ENCODE peak calls at places on chromosome 12, in ten cellular contexts. F is A549, Z is K562, B is spleen, L is adrenal gland, Q is body of pancreas, O is Peyer's patch, V is ovary, P is upper lobe of left lung, U is stomach. D is an unnamed sample. For H3K4me1, the result is how much of the 10 kb centered on the place peaks cover.

GRCh38 chr12:52244615-52244994 is 11.6 kb downstream of the KRT7 start:
- DNase-seq in F (peak), Z (no peak), B (peak), L (no peak), Q (no peak), O (no peak), V (no peak), P (no peak), U (no peak), D (no peak)

GRCh38 chr12:52093346-52093745 is 13.8 kb downstream of the SMIM41 start:
- DNase-seq in F (no peak), Z (no peak), B (peak), L (no peak), Q (peak), O (no peak), V (no peak), P (no peak), U (peak), D (no peak)

GRCh38 chr12:75177997-75178396 is 31.6 kb downstream of the KCNC2 start:
- DNase-seq in F (peak), Z (no peak), B (no peak), L (no peak), Q (no peak), O (no peak), V (no peak), P (no peak), U (no peak), D (no peak)

GRCh38 chr12:65839027-65839426 is 14.7 kb downstream of the HMGA2 start:
- DNase-seq in F (no peak), Z (no peak), B (no peak), L (no peak), Q (no peak), O (no peak), V (no peak), P (no peak), U (no peak), D (no peak)

GRCh38 chr12:46221255-46222128 is 47.4 kb downstream of the SLC38A1 start:
- DNase-seq in F (no peak), Z (peak), B (no peak), L (no peak), Q (no peak), O (no peak), V (no peak), P (no peak), U (no peak), D (no peak)

GRCh38 chr12:30822385-30823139 is 67.8 kb upstream of the CAPRIN2 start:
- DNase-seq in F (peak), Z (no peak), B (peak), L (peak), Q (peak), O (peak), V (peak), P (peak), U (peak), D (peak)

GRCh38 chr12:65824314-65824563 is at the start of gene HMGA2:
- DNase-seq in F (no peak), Z (no peak), B (no peak), L (peak), Q (peak), O (no peak), V (peak), P (peak), U (no peak), D (no peak)

GRCh38 chr12:69508581-69508980 is 38.4 kb downstream of the FRS2 start:
- DNase-seq in F (no peak), Z (no peak), B (no peak), L (no peak), Q (no peak), O (no peak), V (no peak), P (no peak), U (no peak), D (no peak)

GRCh38 chr12:40225337-40225983 is 663 bp downstream of the LRRK2 start:
- DNase-seq in F (peak), Z (no peak), B (no peak), L (peak), Q (no peak), O (no peak), V (no peak), P (no peak), U (no peak), D (no peak)
- TF ChIP-seq CTCF in F (no peak), Z (no peak), B (no peak), L (no peak), Q (no peak), O (no peak), V (no peak), P (no peak), U (no peak), D (no peak)

GRCh38 chr12:122094735-122095561 is 16.4 kb downstream of the MLXIP start:
- DNase-seq in F (peak), Z (peak), B (no peak), L (no peak), Q (no peak), O (peak), V (no peak), P (no peak), U (no peak), D (no peak)
- H3K4me1 ChIP-seq in F (half or more), Z (half or more), B (half or more), L (half or more), Q (half or more), O (under half), V (half or more), P (half or more), U (half or more), D (half or more)

GRCh38 chr12:42161529-42161928 is 16.9 kb upstream of the GXYLT1 start:
- DNase-seq in F (no peak), Z (peak), B (no peak), L (no peak), Q (no peak), O (no peak), V (no peak), P (no peak), U (no peak), D (no peak)

GRCh38 chr12:42163913-42164312 is 19.2 kb upstream of the GXYLT1 start:
- DNase-seq in F (peak), Z (no peak), B (no peak), L (no peak), Q (no peak), O (no peak), V (no peak), P (no peak), U (no peak), D (no peak)

GRCh38 chr12:42162940-42163339 is 18.3 kb upstream of the GXYLT1 start:
- DNase-seq in F (no peak), Z (no peak), B (no peak), L (no peak), Q (no peak), O (no peak), V (no peak), P (no peak), U (no peak), D (no peak)

GRCh38 chr12:42162198-42162597 is 17.5 kb upstream of the GXYLT1 start:
- DNase-seq in F (peak), Z (no peak), B (no peak), L (no peak), Q (no peak), O (no peak), V (no peak), P (no peak), U (no peak), D (no peak)

GRCh38 chr12:42166501-42166900 is 21.8 kb upstream of the GXYLT1 start:
- DNase-seq in F (no peak), Z (no peak), B (no peak), L (no peak), Q (no peak), O (no peak), V (no peak), P (no peak), U (no peak), D (no peak)
- TF ChIP-seq POLR2A in F (no peak), Z (no peak), B (no peak), L (no peak), Q (no peak), O (no peak), V (no peak), P (no peak), U (no peak), D (no peak)

GRCh38 chr12:19643635-19644034 is 204.3 kb downstream of the AEBP2 start:
- DNase-seq in F (peak), Z (peak), B (no peak), L (peak), Q (no peak), O (no peak), V (no peak), P (no peak), U (no peak), D (peak)
- TF ChIP-seq CTCF in F (peak), Z (peak), B (peak), L (peak), Q (no peak), O (no peak), V (peak), P (no peak), U (no peak), D (peak)

DNA sequence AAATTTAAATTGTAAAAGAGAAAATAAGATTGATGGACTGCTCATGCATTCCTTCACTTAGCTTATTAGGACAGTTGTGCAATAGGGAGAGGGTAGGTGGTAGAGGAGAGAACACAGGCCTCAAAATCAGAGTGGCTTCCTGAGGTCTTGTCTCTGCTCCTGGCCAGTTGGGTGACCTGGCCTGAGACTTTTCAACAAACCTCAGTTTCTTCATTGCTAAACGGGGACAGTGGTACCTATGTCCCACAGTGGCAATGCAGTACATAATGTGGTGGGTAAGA is 2.6 kb downstream of the MAP3K12 start:
- DNase-seq in F (no peak), Z (no peak), B (no peak), L (no peak), Q (no peak), O (no peak), V (no peak), P (no peak), U (no peak), D (no peak)
- H3K4me1 ChIP-seq in F (under half), Z (half or more), B (under half), L (under half), Q (half or more), O (under half), V (under half), P (half or more), U (half or more), D (under half)

D was measured in testis.